ENCODE peak calls at places on chromosomes 7 and 10, in five cellular contexts. U is HepG2, N is H1, C is GM12878, X is K562. F is an unnamed sample.

GRCh38 chr10:117967149-117967548 is 79.6 kb downstream of the RAB11FIP2 start:
- DNase-seq in N (no peak), U (no peak), C (no peak), X (no peak), F (no peak)

GRCh38 chr10:5456563-5456962 is 42.8 kb downstream of the CALML5 start:
- DNase-seq in U (no peak), N (no peak), X (no peak), C (no peak), F (no peak)

GRCh38 chr7:17774248-17774647 is 166.0 kb downstream of the SNX13 start:
- DNase-seq in X (no peak), C (no peak), U (no peak), N (no peak), F (no peak)

GRCh38 chr10:85575441-85575840 is 791.2 kb downstream of the GRID1 start:
- DNase-seq in X (no peak), N (no peak), U (no peak), C (no peak), F (no peak)

GRCh38 chr10:109892885-109893284 is 30.4 kb downstream of the XPNPEP1 start:
- DNase-seq in U (no peak), X (no peak), N (no peak), C (no peak), F (no peak)

GRCh38 chr7:43658718-43659548 is 70.4 kb downstream of the COA1 start:
- DNase-seq in N (no peak), U (peak; percentile 81), X (no peak), C (no peak), F (peak; percentile 74)

GRCh38 chr10:130577039-130577438 is 440.8 kb downstream of the GLRX3 start:
- DNase-seq in C (no peak), U (no peak), N (no peak), X (no peak), F (no peak)

GRCh38 chr10:85319826-85320225 is 991.4 kb downstream of the CCSER2 start:
- DNase-seq in N (no peak), U (no peak), C (no peak), X (no peak), F (no peak)

GRCh38 chr10:129110780-129111179 is 356.3 kb upstream of the MGMT start:
- DNase-seq in C (no peak), U (no peak), N (no peak), X (no peak), F (no peak)

GRCh38 chr7:16934947-16935742 is 53.4 kb upstream of the AGR3 start:
- DNase-seq in X (no peak), N (no peak), U (no peak), C (no peak), F (no peak)

GRCh38 chr7:14197280-14197679 is 207.8 kb upstream of the ETV1 start:
- DNase-seq in U (no peak), X (no peak), N (no peak), C (no peak), F (no peak)

GRCh38 chr7:12244129-12244528 is 33.0 kb downstream of the TMEM106B start:
- DNase-seq in N (peak; percentile 47), X (peak; percentile 37), U (peak; percentile 43), C (no peak), F (peak; percentile 10)

GRCh38 chr7:85770332-85770731 is 583.5 kb upstream of the SEMA3D start:
- DNase-seq in N (no peak), U (no peak), C (no peak), X (no peak), F (no peak)

GRCh38 chr10:100897976-100898375 is 14.8 kb upstream of the SLF2 start:
- DNase-seq in C (no peak), X (no peak), U (no peak), N (no peak), F (no peak)

GRCh38 chr10:28331821-28332220 is 29.0 kb upstream of the MPP7 start:
- DNase-seq in C (no peak), U (no peak), X (no peak), N (no peak), F (no peak)

GRCh38 chr10:24716295-24716694 is 7.4 kb downstream of the ARHGAP21 start:
- DNase-seq in U (no peak), N (no peak), C (no peak), X (peak; percentile 23), F (peak; percentile 38)

GRCh38 chr7:72032934-72033333 is 379.2 kb downstream of the CALN1 start:
- DNase-seq in U (no peak), X (no peak), C (no peak), N (no peak), F (no peak)

GRCh38 chr7:64885520-64886240 is 17.4 kb upstream of the ZNF273 start:
- DNase-seq in X (no peak), N (no peak), C (no peak), U (no peak), F (no peak)

GRCh38 chr10:546971-547590 is 142.4 kb downstream of the DIP2C start:
- DNase-seq in C (no peak), U (no peak), X (no peak), N (no peak), F (no peak)

GRCh38 chr7:4842302-4843064 is 19.3 kb downstream of the PAPOLB start:
- DNase-seq in C (no peak), X (no peak), N (no peak), U (peak; percentile 65), F (no peak)

GRCh38 chr7:33529070-33529469 is 376.3 kb upstream of the BMPER start:
- DNase-seq in N (no peak), U (no peak), X (no peak), C (no peak), F (no peak)

GRCh38 chr10:66827353-66827752 is 98.5 kb upstream of the LRRTM3 start:
- DNase-seq in X (no peak), N (no peak), U (no peak), C (no peak), F (no peak)

GRCh38 chr10:68594405-68594804 is 34.3 kb downstream of the TET1 start:
- DNase-seq in X (peak; percentile 51), U (no peak), C (no peak), N (no peak), F (peak; percentile 15)

GRCh38 chr10:43258032-43258921 is 8.6 kb downstream of the RASGEF1A start:
- DNase-seq in N (no peak), X (no peak), U (no peak), C (no peak), F (no peak)

GRCh38 chr7:70736715-70737460 is 395.1 kb upstream of the GALNT17 start:
- DNase-seq in X (no peak), N (peak; percentile 32), C (no peak), U (no peak), F (peak; percentile 53)

GRCh38 chr7:41979834-41980307 is 257.1 kb downstream of the GLI3 start:
- DNase-seq in X (peak; percentile 15), N (peak; percentile 57), C (no peak), U (peak; percentile 3), F (peak; percentile 25)

GRCh38 chr10:113616244-113617074 is 47.4 kb downstream of the NRAP start:
- DNase-seq in N (no peak), X (peak; percentile 16), C (no peak), U (peak; percentile 6), F (peak; percentile 21)

GRCh38 chr7:148261523-148261922 is 329.0 kb upstream of the C7orf33 start:
- DNase-seq in X (no peak), C (no peak), N (no peak), U (no peak), F (no peak)

GRCh38 chr7:115910541-115911164 is 119.9 kb downstream of the TFEC start:
- DNase-seq in C (no peak), X (no peak), U (peak; percentile 14), N (no peak), F (no peak)

GRCh38 chr7:131057524-131058065 is 270.1 kb upstream of the MKLN1 start:
- DNase-seq in C (no peak), N (no peak), X (no peak), U (peak; percentile 49), F (no peak)
- TF ChIP-seq CEBPB in C (no peak), N (no peak), X (no peak), U (peak; percentile 49), F (no peak)

DNA sequence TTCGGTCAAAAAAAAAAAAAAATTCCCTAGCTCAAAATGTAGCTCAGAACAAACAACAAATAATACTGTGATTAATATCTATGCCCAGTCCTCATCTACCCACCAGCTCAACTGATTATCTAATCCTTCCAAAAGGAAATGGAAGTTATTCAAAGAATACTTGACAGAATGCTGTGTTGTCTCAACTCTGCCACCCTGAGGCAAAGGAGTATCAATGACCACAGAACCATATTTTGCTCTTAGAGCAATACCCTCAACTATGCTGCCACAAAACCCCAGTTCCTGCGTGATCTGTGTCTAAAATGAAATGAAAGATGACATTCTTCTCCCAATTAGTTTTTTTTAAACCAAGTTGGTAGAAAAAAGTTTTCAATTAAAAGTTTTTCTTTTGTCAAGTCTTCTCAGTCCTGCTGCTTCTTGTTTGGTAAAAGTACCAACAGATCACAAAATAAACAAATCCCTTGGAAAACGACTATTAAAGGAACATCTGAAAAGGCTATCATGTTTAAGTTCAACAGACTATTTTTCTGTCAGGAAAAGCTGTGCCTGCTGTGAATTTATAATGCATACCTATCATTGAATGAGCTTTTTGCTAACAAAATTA is 21.6 kb downstream of the RBM28 start:
- DNase-seq in N (no peak), X (no peak), C (no peak), U (peak; percentile 48), F (no peak)
- TF ChIP-seq KDM1A in N (no peak), X (no peak), C (no peak), U (no peak), F (no peak)

DNA sequence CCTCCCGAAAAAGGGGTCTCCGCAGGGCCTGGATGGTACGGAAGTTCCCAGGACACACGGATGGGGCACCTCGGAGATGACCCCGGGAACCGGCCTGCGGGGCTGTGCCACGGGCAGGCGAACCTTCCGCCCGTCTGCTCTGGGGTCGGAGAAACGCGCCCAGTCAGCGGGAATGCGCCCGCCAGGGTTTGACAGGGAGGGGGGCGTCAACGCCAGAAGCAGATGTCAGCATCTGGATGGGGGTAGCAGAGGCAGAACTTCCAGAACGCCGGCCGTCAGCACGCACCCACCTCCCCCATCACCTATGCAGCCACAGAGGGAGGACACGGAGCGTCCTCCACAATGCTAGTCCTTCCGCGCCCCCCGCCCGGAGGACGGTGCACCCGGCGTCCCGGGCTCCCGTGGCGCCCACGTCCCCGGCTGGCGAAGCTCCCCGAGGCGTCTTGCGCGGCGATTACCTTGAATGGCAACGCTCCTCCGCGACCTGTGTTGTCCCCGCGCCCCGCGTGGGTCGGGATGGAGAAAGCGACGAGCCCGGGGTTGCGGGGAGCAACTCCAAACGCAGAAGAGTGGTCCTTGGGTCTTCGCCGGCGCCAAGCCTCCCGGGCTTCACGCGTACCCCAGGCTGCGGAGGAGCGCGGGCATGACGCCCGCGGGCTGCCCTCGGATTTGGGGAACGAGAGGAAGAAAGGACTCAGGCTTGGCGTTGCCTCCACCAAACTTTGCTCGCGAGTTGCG is 571 bp downstream of the FGFR2 start:
- DNase-seq in U (no peak), N (peak; percentile 72), C (no peak), X (no peak), F (no peak)
- TF ChIP-seq CEBPB in U (no peak), N (no peak), C (no peak), X (no peak), F (no peak)

DNA sequence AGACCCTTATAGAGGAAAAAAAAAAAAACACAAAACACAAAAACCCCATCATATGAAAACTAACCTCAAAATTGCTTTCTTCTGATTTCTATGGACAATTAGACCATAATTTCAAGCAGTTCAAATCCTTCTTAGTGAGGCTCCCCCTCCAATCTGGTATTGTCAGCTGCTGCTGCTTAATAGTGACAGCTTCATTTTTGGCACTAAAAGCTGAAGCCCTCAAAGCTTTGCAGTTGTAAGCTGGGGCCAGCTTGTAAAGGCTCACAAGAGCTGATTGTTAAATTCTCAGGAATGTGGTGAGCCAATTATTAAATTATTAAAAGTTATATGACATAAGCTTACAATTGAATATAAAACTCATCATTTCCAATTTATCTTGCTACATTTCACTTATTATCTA is 21.9 kb downstream of the ATXN7L1 start:
- DNase-seq in X (no peak), C (no peak), U (no peak), N (no peak), F (no peak)
- TF ChIP-seq KDM1A in X (no peak), C (no peak), U (no peak), N (no peak), F (no peak)

GRCh38 chr10:125005312-125006187 is 63.6 kb downstream of the ZRANB1 start:
- DNase-seq in C (no peak), X (no peak), N (no peak), U (no peak), F (no peak)
- TF ChIP-seq CEBPB in C (no peak), X (no peak), N (no peak), U (no peak), F (no peak)